ENCODE peak calls at places on chromosomes 12 and 14, in four cellular contexts. U, S, A and Y are unnamed samples.

GRCh38 chr12:120118710-120119097 is 2.2 kb upstream of the RAB35 start:
- DNase-seq in A (no peak), S (no peak), U (peak), Y (no peak)

GRCh38 chr12:5022465-5023061 is 21.1 kb upstream of the KCNA5 start:
- DNase-seq in A (peak), U (peak), S (peak), Y (peak)

GRCh38 chr12:124720019-124720686 is 143.5 kb downstream of the SCARB1 start:
- DNase-seq in A (no peak), S (no peak), U (peak), Y (no peak)

GRCh38 chr12:72274926-72275325 is 2.8 kb downstream of the TRHDE start:
- DNase-seq in A (no peak), S (no peak), U (peak), Y (no peak)

GRCh38 chr14:33127531-33127930 is 188.9 kb downstream of the NPAS3 start:
- DNase-seq in S (peak), U (no peak), A (no peak), Y (no peak)

GRCh38 chr14:65438266-65438933 is 25.9 kb downstream of the FUT8 start:
- DNase-seq in S (no peak), U (no peak), A (no peak), Y (no peak)

GRCh38 chr12:114662512-114663177 is 21.3 kb downstream of the TBX3 start:
- DNase-seq in S (peak), A (peak), U (peak), Y (peak)

GRCh38 chr12:54360717-54361456 is 3.4 kb downstream of the GPR84 start:
- DNase-seq in S (peak), A (peak), U (peak), Y (peak)

GRCh38 chr12:113190761-113191160 is 5.2 kb downstream of the RITA1 start:
- DNase-seq in A (no peak), U (peak), S (peak), Y (peak)

GRCh38 chr12:132771126-132771838 is 9.7 kb upstream of the ANKLE2 start:
- DNase-seq in U (peak), A (no peak), S (no peak), Y (no peak)

GRCh38 chr12:87982208-87982607 is 47.0 kb downstream of the C12orf50 start:
- DNase-seq in U (peak), A (no peak), S (no peak), Y (no peak)

GRCh38 chr14:36524874-36525745 is 5.1 kb upstream of the NKX2-1 start:
- DNase-seq in U (no peak), S (peak), A (peak), Y (peak)

GRCh38 chr14:21072102-21072501 is 2.0 kb downstream of the ARHGEF40 start:
- DNase-seq in U (peak), S (peak), A (no peak), Y (no peak)

GRCh38 chr14:79279645-79280399 is 931.5 kb downstream of the DIO2 start:
- DNase-seq in S (peak), A (no peak), U (peak), Y (peak)

GRCh38 chr12:54394281-54394719 is 9.8 kb upstream of the ZNF385A start:
- DNase-seq in S (peak), U (peak), A (peak), Y (peak)

GRCh38 chr14:94381149-94382030 is 7.0 kb downstream of the SERPINA1 start:
- DNase-seq in A (no peak), U (no peak), S (no peak), Y (peak)

GRCh38 chr14:91732859-91733477 is 1.1 kb upstream of the CATSPERB start:
- DNase-seq in U (no peak), S (no peak), A (no peak), Y (no peak)

GRCh38 chr12:106245767-106246166 is 2.1 kb downstream of the CKAP4 start:
- DNase-seq in U (peak), A (no peak), S (peak), Y (peak)

GRCh38 chr14:59836116-59836515 is 34.5 kb downstream of the RTN1 start:
- DNase-seq in S (no peak), U (no peak), A (no peak), Y (no peak)

GRCh38 chr12:98060421-98060820 is 455.0 kb upstream of the TMPO start:
- DNase-seq in A (no peak), S (no peak), U (no peak), Y (no peak)

GRCh38 chr14:92500491-92500941 is 13.1 kb upstream of the RIN3 start:
- DNase-seq in A (no peak), S (peak), U (no peak), Y (peak)

GRCh38 chr14:80560800-80561199 is 349.5 kb upstream of the DIO2 start:
- DNase-seq in S (no peak), U (no peak), A (no peak), Y (no peak)

GRCh38 chr14:30849983-30850382 is 24.4 kb upstream of the COCH start:
- DNase-seq in S (no peak), A (no peak), U (no peak), Y (no peak)
- H3K56ac ChIP-seq in S (no peak), A (no peak), U (no peak), Y (no peak)

GRCh38 chr14:90512332-90512951 is 115.6 kb downstream of the CALM1 start:
- DNase-seq in S (no peak), A (no peak), U (no peak), Y (no peak)
- H2BK5ac ChIP-seq in S (no peak), A (peak), U (no peak), Y (no peak)

GRCh38 chr14:69183735-69184134 is 7.6 kb upstream of the EXD2 start:
- DNase-seq in A (peak), U (peak), S (peak), Y (peak)

DNA sequence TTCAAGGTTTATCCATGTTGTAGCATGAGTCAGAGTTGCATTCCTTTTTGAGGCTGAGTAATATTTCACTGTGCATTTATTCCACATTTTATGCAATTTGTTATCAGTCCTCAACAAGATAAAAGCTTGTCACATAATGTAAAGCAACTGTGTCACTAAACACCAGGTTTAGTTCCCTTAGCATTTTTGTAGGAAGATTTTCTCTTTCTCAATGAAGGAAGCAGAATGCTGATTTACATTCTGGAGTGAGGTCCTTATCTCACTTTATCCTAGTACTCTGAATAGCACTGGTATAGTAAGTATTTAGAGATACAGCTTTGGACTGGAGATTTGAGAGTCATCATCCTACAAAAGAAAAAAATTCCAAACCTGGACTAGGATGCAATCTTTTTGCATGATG is 9.8 kb upstream of the EXD2 start:
- DNase-seq in A (no peak), S (no peak), U (peak), Y (no peak)
- H3K56ac ChIP-seq in A (no peak), S (no peak), U (no peak), Y (no peak)

DNA sequence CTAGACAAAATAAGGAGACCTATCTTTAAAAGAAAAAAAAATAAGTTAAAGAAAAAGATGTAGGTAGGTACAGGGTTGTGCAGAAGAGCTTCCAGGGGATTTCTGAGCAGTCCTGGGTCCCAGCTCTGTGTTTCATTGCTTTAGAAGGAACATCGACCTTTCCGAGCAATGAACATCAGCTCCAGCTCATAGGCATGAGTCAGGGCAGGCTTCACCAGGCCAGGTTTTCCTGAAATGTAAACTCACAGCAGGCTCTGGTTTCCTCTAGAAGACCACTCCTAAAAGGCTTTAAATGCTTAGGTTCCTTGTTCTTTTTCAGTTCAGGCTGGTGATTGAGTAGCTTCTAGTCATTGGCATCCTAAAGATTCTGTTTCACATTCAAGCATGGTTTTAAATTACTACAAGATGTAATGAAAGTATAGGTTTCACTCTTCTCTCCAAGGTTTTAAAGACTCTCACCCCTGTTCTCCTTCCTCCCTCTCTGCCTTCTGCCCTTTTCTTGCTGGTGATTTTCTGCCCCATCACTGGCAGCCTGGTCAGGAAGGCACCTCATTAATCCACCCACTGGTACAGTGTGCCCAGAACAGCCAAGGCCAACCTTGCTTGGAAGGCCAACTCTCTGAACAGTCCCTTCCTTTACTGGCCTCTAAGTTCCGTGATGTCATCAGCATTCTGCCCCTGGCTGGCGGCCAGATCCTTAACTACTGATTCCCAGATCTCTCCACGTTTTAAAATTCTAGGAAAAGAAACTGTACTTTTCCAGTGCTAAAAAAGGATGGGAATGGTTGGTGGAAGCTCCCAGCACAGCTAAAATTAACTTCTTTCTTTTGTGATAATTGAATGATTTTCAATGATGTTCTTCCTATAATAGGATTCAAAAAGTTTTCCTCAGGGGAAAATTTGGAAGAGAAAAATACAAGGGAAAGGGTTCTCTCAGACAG is 109.4 kb upstream of the HIF1A start:
- DNase-seq in S (no peak), A (no peak), U (peak), Y (no peak)
- H2BK5ac ChIP-seq in S (no peak), A (no peak), U (peak), Y (no peak)

GRCh38 chr14:68141531-68142088 is 322.0 kb downstream of the RAD51B start:
- DNase-seq in U (peak), A (no peak), S (peak), Y (no peak)

GRCh38 chr14:68144051-68144681 is 324.6 kb downstream of the RAD51B start:
- DNase-seq in S (no peak), U (peak), A (no peak), Y (no peak)

GRCh38 chr14:68145539-68145938 is 326.0 kb downstream of the RAD51B start:
- DNase-seq in U (peak), S (no peak), A (no peak), Y (no peak)

GRCh38 chr14:68145036-68145435 is 325.5 kb downstream of the RAD51B start:
- DNase-seq in S (peak), U (no peak), A (no peak), Y (no peak)

DNA sequence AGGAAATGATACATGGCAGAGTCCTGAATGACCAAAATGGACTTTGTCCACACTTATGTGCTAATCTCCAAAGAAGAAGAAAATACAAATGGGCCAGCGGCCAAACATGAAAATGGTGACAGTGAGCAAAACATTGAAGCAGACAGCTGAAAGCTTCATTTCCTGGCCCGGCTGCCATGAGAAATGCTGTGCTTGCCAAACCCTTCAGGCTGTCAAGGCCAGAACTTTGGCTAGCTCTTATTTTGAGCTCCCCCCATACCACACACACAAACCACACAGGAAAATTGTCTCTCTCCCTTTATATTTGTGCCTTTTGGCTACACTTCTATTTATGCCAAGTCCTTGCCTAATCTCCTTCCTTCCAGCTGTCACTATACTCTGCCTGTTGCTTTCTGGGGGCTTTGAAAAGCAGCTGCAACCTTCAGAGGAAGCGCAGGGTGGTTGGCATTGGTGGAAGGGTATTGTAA is 323.8 kb downstream of the RAD51B start:
- DNase-seq in A (no peak), S (no peak), U (peak), Y (no peak)
- H3K56ac ChIP-seq in A (no peak), S (no peak), U (no peak), Y (no peak)

GRCh38 chr12:52010692-52011601 is 4.2 kb downstream of the TAMALIN start:
- DNase-seq in A (no peak), U (no peak), S (no peak), Y (no peak)
- H2BK5ac ChIP-seq in A (no peak), U (no peak), S (no peak), Y (no peak)